ENCODE peak calls at places on chromosome 22, in six cellular contexts. D is activated T-helper 9 cell treated with anti-CD3 and anti-CD28 coated beads, Interleukin-2, amount 50 U/mL, for 16 hours; J is GOT3; R is activated CD4-positive, CD25-positive, alpha-beta regulatory T cell; F is nucleus accumbens; L is HEK293T. T is an unnamed sample.

GRCh38 chr22:38911434-38911833 is 39.4 kb upstream of the CBX6 start:
- DNase-seq in D (no peak), J (no peak), R (no peak), F (no peak), L (no peak), T (no peak)

GRCh38 chr22:17199131-17199731 is 20.0 kb downstream of the ADA2 start:
- DNase-seq in D (no peak), J (no peak), R (no peak), F (no peak), L (no peak), T (peak; percentile 30)

GRCh38 chr22:48741540-48741939 is 1086.1 kb downstream of the BRD1 start:
- DNase-seq in D (no peak), J (no peak), R (no peak), F (no peak), L (no peak), T (no peak)

GRCh38 chr22:19244600-19245352 is 46.7 kb downstream of the CLTCL1 start:
- DNase-seq in D (no peak), J (no peak), R (no peak), F (no peak), L (no peak), T (no peak)

GRCh38 chr22:32475428-32476010 is 908 bp downstream of the FBXO7 start:
- DNase-seq in D (no peak), J (no peak), R (no peak), F (peak; percentile 20), L (peak; percentile 33), T (no peak)

GRCh38 chr22:24233235-24233634 is 11.6 kb downstream of the GGT5 start:
- DNase-seq in D (no peak), J (no peak), R (no peak), F (no peak), L (no peak), T (no peak)

GRCh38 chr22:30272781-30273180 is 6.1 kb upstream of the OSM start:
- DNase-seq in D (no peak), J (no peak), R (no peak), F (no peak), L (no peak), T (no peak)

GRCh38 chr22:46758867-46759290 is 3.6 kb upstream of the TBC1D22A start:
- DNase-seq in D (no peak), J (no peak), R (no peak), F (no peak), L (peak; percentile 56), T (peak; percentile 42)

GRCh38 chr22:43476341-43476740 is 64.5 kb downstream of the MPPED1 start:
- DNase-seq in D (no peak), J (no peak), R (no peak), F (no peak), L (peak; percentile 44), T (no peak)

GRCh38 chr22:37058917-37059701 is 7.6 kb downstream of the KCTD17 start:
- DNase-seq in D (no peak), J (no peak), R (no peak), F (no peak), L (no peak), T (no peak)

GRCh38 chr22:36439481-36440271 is 41.8 kb downstream of the TXN2 start:
- DNase-seq in D (peak; percentile 11), J (peak; percentile 9), R (no peak), F (no peak), L (peak; percentile 24), T (no peak)

GRCh38 chr22:20549232-20549841 is 41.9 kb downstream of the MED15 start:
- DNase-seq in D (no peak), J (no peak), R (no peak), F (no peak), L (no peak), T (no peak)

T was measured in tibial nerve.